ENCODE peak calls at places on chromosomes 3 and 15, in ten cellular contexts. Y is breast epithelium, G is heart left ventricle, T is psoas muscle, U is hepatocyte, R is neural progenitor cell, K is stomach, Z is OCI-LY7, N is lower lobe of right lung, D is PC-3. F is an unnamed sample.
A peak's percentile ranks its signal among the peaks of the same experiment; 100 is the strongest.

GRCh38 chr15:62108411-62108810 is 41.6 kb downstream of the C2CD4A start:
- DNase-seq in Z (no peak), T (no peak), U (no peak), Y (no peak), K (no peak), R (no peak), G (no peak), D (no peak), N (no peak), F (no peak)

GRCh38 chr3:55963611-55964010 is 476.5 kb upstream of the WNT5A start:
- DNase-seq in G (no peak), Z (no peak), R (no peak), K (no peak), D (no peak), U (no peak), N (no peak), T (no peak), Y (no peak), F (no peak)

GRCh38 chr3:72523409-72524172 is 324.7 kb downstream of the SHQ1 start:
- DNase-seq in G (peak; percentile 51), R (no peak), K (no peak), Z (peak; percentile 81), Y (no peak), D (peak; percentile 66), U (no peak), T (peak; percentile 16), N (peak; percentile 62), F (no peak)

GRCh38 chr3:188431553-188431952 is 277.6 kb downstream of the LPP start:
- DNase-seq in K (no peak), R (no peak), D (peak; percentile 84), G (no peak), T (no peak), Y (no peak), U (peak; percentile 35), Z (no peak), N (no peak), F (no peak)

GRCh38 chr15:101614001-101614585 is 38.1 kb downstream of the TM2D3 start:
- DNase-seq in G (no peak), Z (no peak), N (no peak), U (no peak), Y (no peak), K (no peak), R (no peak), T (no peak), D (no peak), F (no peak)

GRCh38 chr3:177673105-177673804 is 476.0 kb upstream of the TBL1XR1 start:
- DNase-seq in K (no peak), Z (no peak), N (no peak), U (peak; percentile 57), Y (no peak), T (no peak), D (no peak), G (no peak), R (no peak), F (no peak)

GRCh38 chr15:58410353-58410752 is 21.4 kb upstream of the LIPC start:
- DNase-seq in K (no peak), D (no peak), R (no peak), Y (no peak), Z (peak; percentile 65), T (no peak), U (no peak), N (no peak), G (no peak), F (no peak)

GRCh38 chr3:4885322-4885721 is 93.9 kb upstream of the BHLHE40 start:
- DNase-seq in Y (no peak), K (no peak), N (no peak), G (no peak), Z (no peak), U (no peak), D (peak; percentile 16), R (no peak), T (no peak), F (no peak)

GRCh38 chr3:138213373-138214085 is 26.4 kb downstream of the ARMC8 start:
- DNase-seq in Z (no peak), T (no peak), R (no peak), D (no peak), U (no peak), K (no peak), N (no peak), G (no peak), Y (no peak), F (no peak)

GRCh38 chr3:48142316-48142870 is 45.8 kb downstream of the CDC25A start:
- DNase-seq in G (no peak), R (no peak), K (peak; percentile 70), Z (no peak), Y (peak; percentile 32), D (no peak), N (no peak), U (no peak), T (no peak), F (no peak)

GRCh38 chr3:2837233-2837632 is 272.9 kb downstream of the IL5RA start:
- DNase-seq in U (no peak), K (no peak), G (no peak), Z (no peak), N (no peak), D (no peak), T (no peak), Y (no peak), R (no peak), F (no peak)

GRCh38 chr3:107111889-107112288 is 265.4 kb upstream of the CCDC54 start:
- DNase-seq in K (no peak), U (no peak), N (no peak), D (no peak), Z (no peak), R (no peak), G (no peak), T (no peak), Y (no peak), F (no peak)

GRCh38 chr15:82105458-82106205 is 59.8 kb upstream of the MEX3B start:
- DNase-seq in N (no peak), U (peak; percentile 75), T (no peak), R (no peak), D (peak; percentile 32), K (no peak), Z (no peak), G (no peak), Y (peak; percentile 55), F (no peak)

GRCh38 chr15:81264072-81264857 is 59.7 kb downstream of the STARD5 start:
- DNase-seq in U (no peak), N (no peak), T (no peak), Z (no peak), D (no peak), Y (no peak), R (no peak), K (no peak), G (no peak), F (no peak)

GRCh38 chr15:59177445-59177728 is 29.3 kb upstream of the LDHAL6B start:
- DNase-seq in G (no peak), K (no peak), R (no peak), Y (no peak), N (no peak), U (no peak), Z (no peak), T (no peak), D (no peak), F (no peak)

DNA sequence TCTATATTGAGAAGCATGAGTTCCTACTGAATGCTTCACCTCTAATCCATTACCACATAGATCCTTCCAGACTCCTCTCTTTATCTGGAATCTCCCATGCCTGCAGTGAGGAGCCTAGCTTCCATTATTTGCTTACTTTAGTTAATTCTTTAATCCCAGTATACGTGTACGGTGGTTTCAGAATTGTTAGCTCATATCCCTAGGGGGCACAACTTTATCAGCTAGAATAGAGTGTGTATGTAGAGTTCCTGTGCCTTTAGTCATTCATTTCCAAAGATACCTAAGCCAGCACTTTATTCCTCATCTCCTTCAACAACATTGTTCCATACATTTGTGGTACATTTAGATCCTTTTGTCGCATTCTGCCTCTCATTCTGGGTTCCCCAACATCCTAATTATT is 226.0 kb downstream of the TJP1 start:
- DNase-seq in D (peak; percentile 52), N (no peak), U (peak; percentile 10), Z (peak; percentile 2), R (no peak), Y (no peak), T (no peak), K (no peak), G (no peak), F (no peak)
- TF ChIP-seq CTCF in D (peak; percentile 65), N (no peak), U (no peak), Z (peak; percentile 66), R (no peak), Y (no peak), T (no peak), K (no peak), G (no peak), F (no peak)

DNA sequence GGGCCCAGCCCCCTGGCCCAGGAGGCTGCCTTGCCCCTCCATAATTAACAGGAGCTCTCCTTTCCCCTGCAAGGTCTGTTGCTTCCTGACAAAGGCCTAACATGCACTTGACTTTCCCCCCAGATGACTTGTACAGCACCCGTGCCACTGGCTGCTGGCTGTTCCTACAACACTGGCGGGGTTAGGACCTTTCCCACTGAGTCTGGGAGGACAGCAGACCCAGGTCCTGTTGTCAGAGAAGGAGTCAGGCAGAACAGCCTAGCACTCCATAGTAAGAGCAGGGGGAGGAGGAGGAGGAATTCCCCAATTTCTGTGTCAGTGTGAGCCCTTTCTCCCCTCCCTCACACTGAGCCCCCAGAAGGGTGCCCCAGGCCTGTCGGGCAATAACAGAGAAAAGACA is 99.2 kb downstream of the CORO2B start:
- DNase-seq in U (no peak), T (no peak), D (no peak), R (no peak), Z (no peak), G (no peak), K (no peak), N (no peak), Y (no peak), F (peak; percentile 8)
- H3K4me1 ChIP-seq in U (no peaks in the 10 kb centered on the region), T (no peaks in the 10 kb centered on the region), D (no peaks in the 10 kb centered on the region), R (peaks cover 16% of the 10 kb centered on the region), Z (peaks cover 37% of the 10 kb centered on the region), G (peaks cover 29% of the 10 kb centered on the region), K (peaks cover 6% of the 10 kb centered on the region), N (peaks cover 18% of the 10 kb centered on the region), Y (no peaks in the 10 kb centered on the region), F (no peaks in the 10 kb centered on the region)

GRCh38 chr3:169818330-169818729 is 5.6 kb upstream of the LRRC34 start:
- DNase-seq in G (no peak), K (no peak), D (peak; percentile 14), Y (no peak), U (no peak), N (no peak), T (no peak), Z (no peak), R (no peak), F (no peak)
- TF ChIP-seq CTCF in G (no peak), K (no peak), D (no peak), Y (no peak), U (no peak), N (no peak), T (no peak), Z (no peak), R (no peak), F (no peak)

DNA sequence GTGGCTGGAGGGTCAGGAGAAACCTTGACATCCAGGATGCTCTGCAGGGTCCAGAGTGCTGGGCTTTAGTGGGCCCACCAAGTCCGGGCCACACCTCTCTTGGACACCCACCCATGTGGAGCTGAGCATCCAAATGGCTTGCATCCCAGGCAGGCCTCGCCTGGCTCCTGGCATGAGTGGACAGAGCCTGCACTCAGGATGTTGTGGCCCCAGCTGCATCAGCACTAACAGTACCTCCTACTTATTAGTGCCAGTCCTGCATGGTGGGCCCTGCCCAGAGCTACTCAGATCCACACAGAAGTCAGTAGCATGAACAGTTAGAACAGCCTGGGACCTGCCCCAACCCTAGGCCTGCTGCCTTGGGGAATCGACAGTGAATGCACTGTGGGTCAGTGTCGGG is 42.2 kb upstream of the MRPS22 start:
- DNase-seq in D (no peak), T (no peak), K (no peak), G (no peak), Z (no peak), R (no peak), U (no peak), N (no peak), Y (no peak), F (no peak)
- H3K4me1 ChIP-seq in D (peaks cover 58% of the 10 kb centered on the region), T (no peaks in the 10 kb centered on the region), K (no peaks in the 10 kb centered on the region), G (peaks cover 20% of the 10 kb centered on the region), Z (no peaks in the 10 kb centered on the region), R (no peaks in the 10 kb centered on the region), U (peaks cover 12% of the 10 kb centered on the region), N (no peaks in the 10 kb centered on the region), Y (no peaks in the 10 kb centered on the region), F (no peaks in the 10 kb centered on the region)

F was measured in uterus.